ENCODE peak calls at places on chromosomes 1 and 21, in five cellular contexts. One of them, this sample, is unnamed.

GRCh38 chr1:12327566-12327965 is 97.7 kb downstream of the VPS13D start:
- DNase-seq in H1: no peak
- DNase-seq in GM23338: no peak
- DNase-seq in transverse colon: no peak
- DNase-seq in suprapubic skin: no peak
- DNase-seq in this sample: no peak

GRCh38 chr1:182610606-182611194 is 6.5 kb upstream of the RGS16 start:
- DNase-seq in H1: no peak
- DNase-seq in GM23338: no peak
- DNase-seq in transverse colon: no peak
- DNase-seq in suprapubic skin: no peak
- DNase-seq in this sample: no peak

GRCh38 chr21:23887709-23888303 is 1719.5 kb downstream of the MRPL39 start:
- DNase-seq in H1: no peak
- DNase-seq in GM23338: no peak
- DNase-seq in transverse colon: peak
- DNase-seq in suprapubic skin: no peak
- DNase-seq in this sample: no peak

GRCh38 chr1:117110774-117111173 is 10.8 kb downstream of the TRIM45 start:
- DNase-seq in H1: no peak
- DNase-seq in GM23338: no peak
- DNase-seq in transverse colon: no peak
- DNase-seq in suprapubic skin: no peak
- DNase-seq in this sample: no peak

GRCh38 chr1:76068953-76069561 is 5.5 kb upstream of the ST6GALNAC3 start:
- DNase-seq in H1: no peak
- DNase-seq in GM23338: no peak
- DNase-seq in transverse colon: no peak
- DNase-seq in suprapubic skin: no peak
- DNase-seq in this sample: no peak

GRCh38 chr1:99264201-99265021 is at the start of gene PLPPR4:
- DNase-seq in H1: peak
- DNase-seq in GM23338: peak
- DNase-seq in transverse colon: peak
- DNase-seq in suprapubic skin: peak
- DNase-seq in this sample: peak

GRCh38 chr1:244048566-244049141 is 2.4 kb upstream of the ZBTB18 start:
- DNase-seq in H1: no peak
- DNase-seq in GM23338: peak
- DNase-seq in transverse colon: no peak
- DNase-seq in suprapubic skin: no peak
- DNase-seq in this sample: no peak

GRCh38 chr1:202656951-202657646 is 53.2 kb downstream of the SYT2 start:
- DNase-seq in H1: peak
- DNase-seq in GM23338: peak
- DNase-seq in transverse colon: no peak
- DNase-seq in suprapubic skin: no peak
- DNase-seq in this sample: no peak

GRCh38 chr1:181669209-181669608 is 185.9 kb downstream of the CACNA1E start:
- DNase-seq in H1: no peak
- DNase-seq in GM23338: no peak
- DNase-seq in transverse colon: no peak
- DNase-seq in suprapubic skin: no peak
- DNase-seq in this sample: no peak

GRCh38 chr1:41330588-41331545 is 30.4 kb upstream of the FOXO6 start:
- DNase-seq in H1: peak
- DNase-seq in GM23338: peak
- DNase-seq in transverse colon: no peak
- DNase-seq in suprapubic skin: no peak
- DNase-seq in this sample: no peak

GRCh38 chr1:17799642-17800041 is 44.5 kb downstream of the ACTL8 start:
- DNase-seq in H1: no peak
- DNase-seq in GM23338: no peak
- DNase-seq in transverse colon: no peak
- DNase-seq in suprapubic skin: no peak
- DNase-seq in this sample: no peak

GRCh38 chr1:17798799-17799382 is 43.8 kb downstream of the ACTL8 start:
- DNase-seq in H1: no peak
- DNase-seq in GM23338: no peak
- DNase-seq in transverse colon: no peak
- DNase-seq in suprapubic skin: no peak
- DNase-seq in this sample: no peak

GRCh38 chr1:17798011-17798410 is 42.9 kb downstream of the ACTL8 start:
- DNase-seq in H1: no peak
- DNase-seq in GM23338: no peak
- DNase-seq in transverse colon: no peak
- DNase-seq in suprapubic skin: no peak
- DNase-seq in this sample: no peak

GRCh38 chr1:17795081-17795809 is 40.1 kb downstream of the ACTL8 start:
- DNase-seq in H1: no peak
- DNase-seq in GM23338: no peak
- DNase-seq in transverse colon: peak
- DNase-seq in suprapubic skin: no peak
- DNase-seq in this sample: no peak

DNA sequence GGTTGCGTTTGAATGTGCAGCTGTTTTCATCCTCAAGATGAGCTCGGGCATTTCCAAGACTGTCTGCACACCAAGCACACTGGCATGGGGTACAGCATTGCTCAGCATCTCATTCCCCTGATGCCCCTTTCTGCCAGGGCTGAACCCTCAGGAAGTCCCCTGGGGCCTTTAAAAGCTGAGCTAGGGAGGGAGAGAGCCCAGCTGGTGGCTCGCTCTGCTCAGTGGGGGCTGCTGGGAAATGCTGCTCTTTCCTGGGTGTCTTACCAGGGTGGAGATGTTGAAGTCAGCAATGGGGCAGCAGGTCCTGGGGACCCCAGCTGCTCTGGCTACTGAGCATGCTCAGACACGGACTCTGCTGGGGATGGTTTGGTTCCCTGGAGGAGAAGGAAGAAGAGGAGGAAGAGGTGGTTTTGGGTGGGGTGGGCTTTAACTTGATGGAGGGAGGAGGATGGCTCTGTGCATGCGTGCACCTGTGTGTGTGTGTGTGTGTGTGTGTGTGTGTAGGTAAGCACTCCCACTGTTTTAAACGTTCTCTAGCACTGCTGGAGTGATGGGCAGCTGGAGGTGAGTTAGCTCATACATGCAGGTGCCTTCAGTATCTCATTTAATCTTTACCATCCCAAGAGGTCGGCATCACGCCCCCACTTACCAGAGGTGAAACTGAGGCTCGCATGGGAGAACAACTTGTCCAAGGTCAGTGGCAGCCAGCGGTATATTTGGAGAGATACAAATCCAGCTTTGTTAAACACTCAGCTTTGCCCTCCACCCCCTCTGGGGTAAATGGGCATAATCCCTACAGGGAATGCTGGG is 40.9 kb downstream of the ACTL8 start:
- DNase-seq in H1: no peak
- DNase-seq in GM23338: no peak
- DNase-seq in transverse colon: no peak
- DNase-seq in suprapubic skin: no peak
- DNase-seq in this sample: no peak
- H3K27ac ChIP-seq in H1: no peak
- H3K27ac ChIP-seq in GM23338: no peak
- H3K27ac ChIP-seq in transverse colon: peak
- H3K27ac ChIP-seq in suprapubic skin: no peak
- H3K27ac ChIP-seq in this sample: no peak

GRCh38 chr1:236156512-236157208 is 14.3 kb downstream of the GPR137B start:
- DNase-seq in H1: no peak
- DNase-seq in GM23338: no peak
- DNase-seq in transverse colon: peak
- DNase-seq in suprapubic skin: no peak
- DNase-seq in this sample: no peak
- TF ChIP-seq POLR2AphosphoS5 in H1: no peak
- TF ChIP-seq POLR2AphosphoS5 in GM23338: no peak
- TF ChIP-seq POLR2AphosphoS5 in transverse colon: no peak
- TF ChIP-seq POLR2AphosphoS5 in suprapubic skin: no peak
- TF ChIP-seq POLR2AphosphoS5 in this sample: no peak

GRCh38 chr1:15472595-15472994 is 3.3 kb upstream of the CELA2B start:
- DNase-seq in H1: no peak
- DNase-seq in GM23338: no peak
- DNase-seq in transverse colon: no peak
- DNase-seq in suprapubic skin: no peak
- DNase-seq in this sample: no peak

GRCh38 chr1:15465674-15466073 is 9.1 kb downstream of the CELA2A start:
- DNase-seq in H1: no peak
- DNase-seq in GM23338: no peak
- DNase-seq in transverse colon: no peak
- DNase-seq in suprapubic skin: no peak
- DNase-seq in this sample: no peak

GRCh38 chr1:15468145-15468544 is 7.8 kb upstream of the CELA2B start:
- DNase-seq in H1: no peak
- DNase-seq in GM23338: no peak
- DNase-seq in transverse colon: no peak
- DNase-seq in suprapubic skin: no peak
- DNase-seq in this sample: no peak

GRCh38 chr1:15475737-15476314 is at the start of gene CELA2B:
- DNase-seq in H1: no peak
- DNase-seq in GM23338: no peak
- DNase-seq in transverse colon: no peak
- DNase-seq in suprapubic skin: no peak
- DNase-seq in this sample: no peak

DNA sequence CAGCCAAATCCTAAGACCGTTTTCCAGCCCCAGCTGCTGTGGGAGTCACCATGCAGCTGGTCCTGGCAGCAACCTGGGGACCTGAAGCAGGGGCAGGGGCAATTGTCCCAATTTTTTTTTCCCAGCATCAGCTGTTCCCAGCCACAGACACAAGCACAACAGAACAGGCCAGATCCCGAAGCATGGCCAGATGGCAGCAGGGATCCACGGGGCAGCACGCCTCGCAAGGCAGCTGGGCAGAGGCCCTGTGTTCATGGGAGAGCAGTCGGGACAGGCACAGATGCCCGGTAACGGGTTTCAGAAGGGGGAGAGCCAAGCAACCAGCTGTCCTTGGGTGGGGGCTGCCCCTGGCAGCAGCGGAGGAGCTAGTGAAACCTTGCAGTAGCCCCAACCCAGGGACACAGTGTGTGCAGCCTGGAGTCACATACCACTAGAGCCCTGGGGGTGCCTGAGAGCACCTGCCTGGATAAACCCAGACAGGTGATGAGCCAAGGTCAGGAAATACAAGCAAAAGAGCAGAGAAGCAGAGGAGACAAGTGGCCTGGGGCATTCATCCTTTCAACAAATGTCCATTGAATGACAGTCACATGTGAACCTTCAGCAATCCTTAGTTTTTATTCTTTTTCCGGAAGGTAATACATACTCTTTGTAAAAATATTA is 5.9 kb upstream of the CELA2B start:
- DNase-seq in H1: no peak
- DNase-seq in GM23338: no peak
- DNase-seq in transverse colon: no peak
- DNase-seq in suprapubic skin: no peak
- DNase-seq in this sample: no peak
- H3K27ac ChIP-seq in H1: no peak
- H3K27ac ChIP-seq in GM23338: no peak
- H3K27ac ChIP-seq in transverse colon: no peak
- H3K27ac ChIP-seq in suprapubic skin: no peak
- H3K27ac ChIP-seq in this sample: no peak

GRCh38 chr1:51666463-51666862 is 49.6 kb downstream of the OSBPL9 start:
- DNase-seq in H1: no peak
- DNase-seq in GM23338: no peak
- DNase-seq in transverse colon: no peak
- DNase-seq in suprapubic skin: no peak
- DNase-seq in this sample: no peak
- TF ChIP-seq POLR2AphosphoS5 in H1: no peak
- TF ChIP-seq POLR2AphosphoS5 in GM23338: no peak
- TF ChIP-seq POLR2AphosphoS5 in transverse colon: no peak
- TF ChIP-seq POLR2AphosphoS5 in suprapubic skin: peak
- TF ChIP-seq POLR2AphosphoS5 in this sample: no peak

GRCh38 chr21:37368536-37369279 is 2.1 kb downstream of the DYRK1A start:
- DNase-seq in H1: no peak
- DNase-seq in GM23338: no peak
- DNase-seq in transverse colon: no peak
- DNase-seq in suprapubic skin: no peak
- DNase-seq in this sample: no peak

GRCh38 chr21:37370152-37371040 is 3.8 kb downstream of the DYRK1A start:
- DNase-seq in H1: no peak
- DNase-seq in GM23338: no peak
- DNase-seq in transverse colon: no peak
- DNase-seq in suprapubic skin: no peak
- DNase-seq in this sample: no peak

GRCh38 chr21:37369307-37369854 is 2.8 kb downstream of the DYRK1A start:
- DNase-seq in H1: no peak
- DNase-seq in GM23338: no peak
- DNase-seq in transverse colon: no peak
- DNase-seq in suprapubic skin: no peak
- DNase-seq in this sample: no peak

GRCh38 chr21:37372127-37372731 is 5.7 kb downstream of the DYRK1A start:
- DNase-seq in H1: no peak
- DNase-seq in GM23338: no peak
- DNase-seq in transverse colon: no peak
- DNase-seq in suprapubic skin: no peak
- DNase-seq in this sample: no peak

GRCh38 chr21:37371041-37371397 is 4.4 kb downstream of the DYRK1A start:
- DNase-seq in H1: no peak
- DNase-seq in GM23338: no peak
- DNase-seq in transverse colon: no peak
- DNase-seq in suprapubic skin: no peak
- DNase-seq in this sample: no peak
- H3K27ac ChIP-seq in H1: no peak
- H3K27ac ChIP-seq in GM23338: no peak
- H3K27ac ChIP-seq in transverse colon: peak
- H3K27ac ChIP-seq in suprapubic skin: peak
- H3K27ac ChIP-seq in this sample: peak